ENCODE peak calls at places on chromosomes 7 and 10, in seven cellular contexts. One of them, this sample, is unnamed.
A peak's percentile ranks its signal among the peaks of the same experiment; 100 is the strongest.

GRCh38 chr10:110207805-110208613 is 604 bp downstream of the MXI1 start:
- DNase-seq in ovary: peak; percentile 63
- DNase-seq in sigmoid colon: peak; percentile 77
- DNase-seq in IMR-90: peak; percentile 17
- DNase-seq in esophagus squamous epithelium: no peak
- DNase-seq in left ventricle myocardium inferior: no peak
- DNase-seq in right cardiac atrium: peak; percentile 74
- DNase-seq in this sample: no peak

GRCh38 chr7:24812313-24812945 is 55.2 kb upstream of the GSDME start:
- DNase-seq in ovary: peak; percentile 65
- DNase-seq in right cardiac atrium: peak; percentile 63
- DNase-seq in left ventricle myocardium inferior: peak; percentile 21
- DNase-seq in IMR-90: peak; percentile 36
- DNase-seq in esophagus squamous epithelium: no peak
- DNase-seq in sigmoid colon: no peak
- DNase-seq in this sample: no peak

GRCh38 chr10:21552638-21553037 is 18.6 kb downstream of the MLLT10 start:
- DNase-seq in IMR-90: no peak
- DNase-seq in ovary: no peak
- DNase-seq in esophagus squamous epithelium: no peak
- DNase-seq in left ventricle myocardium inferior: no peak
- DNase-seq in sigmoid colon: no peak
- DNase-seq in right cardiac atrium: no peak
- DNase-seq in this sample: no peak

GRCh38 chr10:6445671-6446278 is 134.3 kb downstream of the PRKCQ start:
- DNase-seq in left ventricle myocardium inferior: peak; percentile 25
- DNase-seq in ovary: peak; percentile 25
- DNase-seq in esophagus squamous epithelium: no peak
- DNase-seq in IMR-90: peak; percentile 28
- DNase-seq in sigmoid colon: no peak
- DNase-seq in right cardiac atrium: peak; percentile 63
- DNase-seq in this sample: no peak

GRCh38 chr10:81414038-81414437 is 461.0 kb upstream of the NRG3 start:
- DNase-seq in esophagus squamous epithelium: no peak
- DNase-seq in left ventricle myocardium inferior: no peak
- DNase-seq in sigmoid colon: no peak
- DNase-seq in ovary: no peak
- DNase-seq in right cardiac atrium: no peak
- DNase-seq in IMR-90: no peak
- DNase-seq in this sample: no peak

GRCh38 chr10:92574545-92575377 is 868 bp upstream of the IDE start:
- DNase-seq in left ventricle myocardium inferior: no peak
- DNase-seq in ovary: no peak
- DNase-seq in IMR-90: peak; percentile 36
- DNase-seq in sigmoid colon: no peak
- DNase-seq in esophagus squamous epithelium: no peak
- DNase-seq in right cardiac atrium: no peak
- DNase-seq in this sample: no peak

GRCh38 chr10:8873310-8873709 is 818.8 kb downstream of the GATA3 start:
- DNase-seq in sigmoid colon: no peak
- DNase-seq in ovary: no peak
- DNase-seq in IMR-90: no peak
- DNase-seq in right cardiac atrium: no peak
- DNase-seq in left ventricle myocardium inferior: no peak
- DNase-seq in esophagus squamous epithelium: no peak
- DNase-seq in this sample: no peak

GRCh38 chr10:94042001-94042813 is 48.5 kb downstream of the PLCE1 start:
- DNase-seq in ovary: no peak
- DNase-seq in esophagus squamous epithelium: no peak
- DNase-seq in sigmoid colon: no peak
- DNase-seq in left ventricle myocardium inferior: no peak
- DNase-seq in IMR-90: peak; percentile 79
- DNase-seq in right cardiac atrium: no peak
- DNase-seq in this sample: no peak

GRCh38 chr7:49974035-49974434 is 119.0 kb downstream of the ZPBP start:
- DNase-seq in ovary: no peak
- DNase-seq in esophagus squamous epithelium: no peak
- DNase-seq in IMR-90: no peak
- DNase-seq in sigmoid colon: no peak
- DNase-seq in right cardiac atrium: no peak
- DNase-seq in left ventricle myocardium inferior: no peak
- DNase-seq in this sample: no peak

GRCh38 chr10:26112532-26112931 is 104.0 kb upstream of the GAD2 start:
- DNase-seq in sigmoid colon: no peak
- DNase-seq in left ventricle myocardium inferior: no peak
- DNase-seq in right cardiac atrium: no peak
- DNase-seq in esophagus squamous epithelium: no peak
- DNase-seq in ovary: no peak
- DNase-seq in IMR-90: no peak
- DNase-seq in this sample: no peak

GRCh38 chr7:116417593-116418345 is 81.8 kb upstream of the CAV2 start:
- DNase-seq in ovary: no peak
- DNase-seq in left ventricle myocardium inferior: no peak
- DNase-seq in right cardiac atrium: no peak
- DNase-seq in esophagus squamous epithelium: no peak
- DNase-seq in IMR-90: peak; percentile 44
- DNase-seq in sigmoid colon: no peak
- DNase-seq in this sample: no peak

GRCh38 chr7:64266341-64266919 is 38.2 kb downstream of the ZNF679 start:
- DNase-seq in right cardiac atrium: no peak
- DNase-seq in left ventricle myocardium inferior: no peak
- DNase-seq in ovary: no peak
- DNase-seq in esophagus squamous epithelium: no peak
- DNase-seq in IMR-90: no peak
- DNase-seq in sigmoid colon: no peak
- DNase-seq in this sample: no peak
- H3K9me3 ChIP-seq in right cardiac atrium: no peaks in the 10 kb centered on the region
- H3K9me3 ChIP-seq in left ventricle myocardium inferior: peaks cover 90% of the 10 kb centered on the region
- H3K9me3 ChIP-seq in ovary: no peaks in the 10 kb centered on the region
- H3K9me3 ChIP-seq in esophagus squamous epithelium: no peaks in the 10 kb centered on the region
- H3K9me3 ChIP-seq in IMR-90: peaks cover 3% of the 10 kb centered on the region
- H3K9me3 ChIP-seq in sigmoid colon: peaks cover 16% of the 10 kb centered on the region
- H3K9me3 ChIP-seq in this sample: peaks cover 20% of the 10 kb centered on the region

DNA sequence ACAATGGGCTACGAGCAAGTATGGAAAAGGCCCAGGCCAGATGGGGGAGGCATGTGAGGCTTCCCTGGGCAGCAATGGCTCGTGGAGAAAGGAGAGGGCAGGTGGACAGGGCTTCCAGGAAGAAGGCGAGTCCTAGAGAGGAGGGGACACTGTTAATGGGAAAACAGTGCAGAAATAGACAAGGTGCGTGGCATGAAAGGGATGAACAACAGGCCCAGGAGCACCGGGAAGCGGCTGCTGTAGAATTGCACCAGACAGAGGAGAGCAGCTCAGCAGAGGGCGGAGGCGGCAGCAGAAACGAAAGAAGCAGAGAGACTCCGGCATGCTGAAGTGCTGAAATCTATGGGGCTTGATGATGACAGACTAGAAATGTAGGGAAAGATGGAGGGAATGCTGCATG is 102.1 kb downstream of the PIP4K2A start:
- DNase-seq in IMR-90: no peak
- DNase-seq in right cardiac atrium: no peak
- DNase-seq in ovary: no peak
- DNase-seq in left ventricle myocardium inferior: no peak
- DNase-seq in sigmoid colon: no peak
- DNase-seq in esophagus squamous epithelium: no peak
- DNase-seq in this sample: no peak
- H3K4me1 ChIP-seq in IMR-90: no peaks in the 10 kb centered on the region
- H3K4me1 ChIP-seq in right cardiac atrium: peaks cover 12% of the 10 kb centered on the region
- H3K4me1 ChIP-seq in ovary: no peaks in the 10 kb centered on the region
- H3K4me1 ChIP-seq in left ventricle myocardium inferior: peaks cover 27% of the 10 kb centered on the region
- H3K4me1 ChIP-seq in sigmoid colon: no peaks in the 10 kb centered on the region
- H3K4me1 ChIP-seq in esophagus squamous epithelium: no peaks in the 10 kb centered on the region
- H3K4me1 ChIP-seq in this sample: no peaks in the 10 kb centered on the region

DNA sequence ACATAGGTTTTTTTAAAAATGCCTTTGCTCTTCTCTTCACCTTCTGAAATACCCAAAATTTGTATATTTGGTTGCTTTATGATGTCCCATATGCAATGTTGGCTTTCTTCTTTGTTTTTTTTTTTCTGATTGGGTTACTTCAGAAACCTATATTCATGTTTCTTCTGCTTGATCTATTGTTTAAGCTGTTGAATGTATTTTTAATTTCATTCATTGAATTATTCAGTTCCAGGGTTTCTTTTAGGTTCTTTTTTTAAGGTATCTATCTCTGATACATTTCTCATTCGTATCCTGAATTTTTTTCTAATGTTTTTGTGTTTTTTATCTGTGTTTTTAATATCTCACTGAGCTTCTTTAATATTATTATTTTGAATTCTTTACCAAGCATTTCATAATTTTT is 221.0 kb upstream of the MTPN start:
- DNase-seq in sigmoid colon: no peak
- DNase-seq in left ventricle myocardium inferior: no peak
- DNase-seq in ovary: no peak
- DNase-seq in IMR-90: no peak
- DNase-seq in right cardiac atrium: no peak
- DNase-seq in esophagus squamous epithelium: no peak
- DNase-seq in this sample: no peak
- H3K9me3 ChIP-seq in sigmoid colon: no peaks in the 10 kb centered on the region
- H3K9me3 ChIP-seq in left ventricle myocardium inferior: peaks cover 48% of the 10 kb centered on the region
- H3K9me3 ChIP-seq in ovary: no peaks in the 10 kb centered on the region
- H3K9me3 ChIP-seq in IMR-90: no peaks in the 10 kb centered on the region
- H3K9me3 ChIP-seq in right cardiac atrium: no peaks in the 10 kb centered on the region
- H3K9me3 ChIP-seq in esophagus squamous epithelium: no peaks in the 10 kb centered on the region
- H3K9me3 ChIP-seq in this sample: peaks cover 5% of the 10 kb centered on the region

DNA sequence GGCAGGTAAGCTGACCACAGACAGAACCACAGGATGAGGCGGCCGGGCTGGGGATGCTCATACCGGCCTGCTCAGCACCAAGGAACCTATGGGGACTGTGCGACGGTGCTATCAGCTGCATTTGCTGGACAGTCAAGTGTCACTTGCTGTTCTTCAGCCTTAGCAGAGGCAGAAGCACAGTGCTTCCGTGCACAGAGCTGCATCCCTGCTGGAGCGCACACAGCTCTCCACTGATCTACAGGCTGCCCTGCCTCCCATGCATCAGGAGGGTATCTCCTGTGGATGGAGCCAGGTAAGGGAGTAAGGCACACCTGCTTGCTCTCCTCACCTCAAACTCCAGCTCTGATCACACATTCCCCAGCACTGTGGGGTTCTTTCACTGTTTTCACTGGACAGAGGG is 97.5 kb downstream of the TNS3 start:
- DNase-seq in IMR-90: no peak
- DNase-seq in ovary: no peak
- DNase-seq in left ventricle myocardium inferior: no peak
- DNase-seq in right cardiac atrium: no peak
- DNase-seq in sigmoid colon: no peak
- DNase-seq in esophagus squamous epithelium: no peak
- DNase-seq in this sample: no peak
- H3K4me1 ChIP-seq in IMR-90: peaks cover 47% of the 10 kb centered on the region
- H3K4me1 ChIP-seq in ovary: peaks cover 23% of the 10 kb centered on the region
- H3K4me1 ChIP-seq in left ventricle myocardium inferior: peaks cover 84% of the 10 kb centered on the region
- H3K4me1 ChIP-seq in right cardiac atrium: peaks cover 32% of the 10 kb centered on the region
- H3K4me1 ChIP-seq in sigmoid colon: no peaks in the 10 kb centered on the region
- H3K4me1 ChIP-seq in esophagus squamous epithelium: peaks cover 3% of the 10 kb centered on the region
- H3K4me1 ChIP-seq in this sample: peaks cover 18% of the 10 kb centered on the region

GRCh38 chr10:29189272-29189671 is 99.6 kb upstream of the LYZL1 start:
- DNase-seq in left ventricle myocardium inferior: no peak
- DNase-seq in sigmoid colon: no peak
- DNase-seq in right cardiac atrium: no peak
- DNase-seq in ovary: no peak
- DNase-seq in esophagus squamous epithelium: no peak
- DNase-seq in IMR-90: no peak
- DNase-seq in this sample: no peak

GRCh38 chr10:29181936-29182335 is 106.9 kb upstream of the LYZL1 start:
- DNase-seq in left ventricle myocardium inferior: no peak
- DNase-seq in sigmoid colon: no peak
- DNase-seq in right cardiac atrium: no peak
- DNase-seq in ovary: no peak
- DNase-seq in esophagus squamous epithelium: no peak
- DNase-seq in IMR-90: peak; percentile 8
- DNase-seq in this sample: no peak

GRCh38 chr10:29186221-29186620 is 102.6 kb upstream of the LYZL1 start:
- DNase-seq in IMR-90: no peak
- DNase-seq in sigmoid colon: no peak
- DNase-seq in esophagus squamous epithelium: no peak
- DNase-seq in left ventricle myocardium inferior: no peak
- DNase-seq in right cardiac atrium: no peak
- DNase-seq in ovary: no peak
- DNase-seq in this sample: no peak

GRCh38 chr10:29183304-29183918 is 105.5 kb upstream of the LYZL1 start:
- DNase-seq in IMR-90: no peak
- DNase-seq in ovary: no peak
- DNase-seq in sigmoid colon: no peak
- DNase-seq in esophagus squamous epithelium: no peak
- DNase-seq in left ventricle myocardium inferior: no peak
- DNase-seq in right cardiac atrium: no peak
- DNase-seq in this sample: no peak

GRCh38 chr10:29184601-29185000 is 104.3 kb upstream of the LYZL1 start:
- DNase-seq in left ventricle myocardium inferior: no peak
- DNase-seq in IMR-90: no peak
- DNase-seq in right cardiac atrium: no peak
- DNase-seq in esophagus squamous epithelium: no peak
- DNase-seq in ovary: no peak
- DNase-seq in sigmoid colon: no peak
- DNase-seq in this sample: no peak
- H3K9me3 ChIP-seq in left ventricle myocardium inferior: no peaks in the 10 kb centered on the region
- H3K9me3 ChIP-seq in IMR-90: no peaks in the 10 kb centered on the region
- H3K9me3 ChIP-seq in right cardiac atrium: no peaks in the 10 kb centered on the region
- H3K9me3 ChIP-seq in esophagus squamous epithelium: no peaks in the 10 kb centered on the region
- H3K9me3 ChIP-seq in ovary: no peaks in the 10 kb centered on the region
- H3K9me3 ChIP-seq in sigmoid colon: no peaks in the 10 kb centered on the region
- H3K9me3 ChIP-seq in this sample: no peaks in the 10 kb centered on the region

This sample was measured in RWPE2.